ENCODE peak calls at places on chromosomes 6 and 20, in ten cellular contexts. B is tibial nerve, H is H54, C is vagina, O is stomach, M is sigmoid colon, G is breast epithelium, T is NB4, N is uterus, U is heart left ventricle. K is an unnamed sample.

GRCh38 chr6:11126876-11127275 is 15.4 kb upstream of the ERVFRD-1 start:
- DNase-seq in B (no peak), H (no peak), C (no peak), O (no peak), M (no peak), G (no peak), T (no peak), N (no peak), U (no peak), K (no peak)

GRCh38 chr6:8672882-8673281 is 237.5 kb upstream of the SLC35B3 start:
- DNase-seq in B (no peak), H (no peak), C (no peak), O (no peak), M (no peak), G (no peak), T (no peak), N (no peak), U (no peak), K (no peak)

GRCh38 chr6:39850897-39851296 is 58.7 kb downstream of the DAAM2 start:
- DNase-seq in B (no peak), H (no peak), C (no peak), O (no peak), M (peak), G (no peak), T (no peak), N (no peak), U (no peak), K (no peak)

GRCh38 chr6:22774129-22774528 is 204.8 kb downstream of the HDGFL1 start:
- DNase-seq in B (no peak), H (no peak), C (no peak), O (no peak), M (no peak), G (no peak), T (no peak), N (no peak), U (no peak), K (no peak)

GRCh38 chr6:163324928-163325784 is 89.4 kb upstream of the QKI start:
- DNase-seq in B (peak), H (peak), C (no peak), O (peak), M (peak), G (no peak), T (peak), N (no peak), U (no peak), K (peak)

GRCh38 chr20:33251496-33251895 is 15.7 kb downstream of the BPIFA1 start:
- DNase-seq in B (no peak), H (no peak), C (no peak), O (no peak), M (no peak), G (no peak), T (no peak), N (no peak), U (no peak), K (no peak)

GRCh38 chr6:112109267-112109666 is 21.9 kb downstream of the FAM229B start:
- DNase-seq in B (no peak), H (no peak), C (no peak), O (no peak), M (peak), G (no peak), T (no peak), N (no peak), U (no peak), K (no peak)

GRCh38 chr6:155782320-155782730 is 326.7 kb upstream of the NOX3 start:
- DNase-seq in B (no peak), H (peak), C (no peak), O (peak), M (no peak), G (peak), T (no peak), N (no peak), U (no peak), K (peak)

GRCh38 chr20:43955244-43956191 is 40.9 kb downstream of the TOX2 start:
- DNase-seq in B (peak), H (peak), C (no peak), O (no peak), M (no peak), G (no peak), T (peak), N (no peak), U (no peak), K (no peak)

GRCh38 chr6:53113742-53114141 is 34.9 kb downstream of the GCM1 start:
- DNase-seq in B (no peak), H (no peak), C (no peak), O (no peak), M (no peak), G (no peak), T (no peak), N (no peak), U (no peak), K (no peak)

GRCh38 chr6:17665132-17665531 is 41.6 kb downstream of the NUP153 start:
- DNase-seq in B (no peak), H (no peak), C (no peak), O (no peak), M (no peak), G (no peak), T (no peak), N (no peak), U (no peak), K (no peak)

GRCh38 chr20:2304180-2304579 is 8.4 kb downstream of the TGM3 start:
- DNase-seq in B (no peak), H (no peak), C (no peak), O (no peak), M (no peak), G (no peak), T (no peak), N (no peak), U (no peak), K (no peak)

GRCh38 chr20:62227591-62227976 is 7.5 kb upstream of the HRH3 start:
- DNase-seq in B (no peak), H (no peak), C (no peak), O (no peak), M (no peak), G (no peak), T (no peak), N (no peak), U (no peak), K (no peak)

GRCh38 chr6:134295953-134296553 is 21.9 kb downstream of the SGK1 start:
- DNase-seq in B (peak), H (peak), C (no peak), O (no peak), M (peak), G (no peak), T (peak), N (no peak), U (no peak), K (no peak)

GRCh38 chr6:163391983-163392382 is 22.5 kb upstream of the QKI start:
- DNase-seq in B (no peak), H (no peak), C (no peak), O (no peak), M (no peak), G (no peak), T (no peak), N (no peak), U (no peak), K (no peak)

GRCh38 chr20:62637110-62637509 is 5.2 kb upstream of the SLCO4A1 start:
- DNase-seq in B (no peak), H (no peak), C (no peak), O (no peak), M (no peak), G (no peak), T (no peak), N (no peak), U (no peak), K (no peak)

GRCh38 chr6:100838011-100838410 is 43.1 kb downstream of the ASCC3 start:
- DNase-seq in B (no peak), H (no peak), C (no peak), O (no peak), M (no peak), G (no peak), T (no peak), N (no peak), U (no peak), K (no peak)

GRCh38 chr20:38751360-38751976 is 3.2 kb downstream of the ACTR5 start:
- DNase-seq in B (peak), H (no peak), C (no peak), O (no peak), M (no peak), G (no peak), T (peak), N (no peak), U (no peak), K (no peak)

GRCh38 chr20:36582322-36582721 is 8.9 kb downstream of the TGIF2 start:
- DNase-seq in B (no peak), H (no peak), C (no peak), O (no peak), M (no peak), G (no peak), T (no peak), N (no peak), U (no peak), K (no peak)

GRCh38 chr6:26003102-26003694 is 40.6 kb downstream of the TRIM38 start:
- DNase-seq in B (peak), H (no peak), C (no peak), O (peak), M (no peak), G (no peak), T (peak), N (peak), U (peak), K (peak)

GRCh38 chr6:168179702-168180382 is 100.8 kb upstream of the FRMD1 start:
- DNase-seq in B (no peak), H (no peak), C (peak), O (no peak), M (peak), G (no peak), T (no peak), N (no peak), U (no peak), K (no peak)

GRCh38 chr20:46200582-46201570 is 82.8 kb downstream of the CD40 start:
- DNase-seq in B (no peak), H (no peak), C (no peak), O (no peak), M (no peak), G (no peak), T (no peak), N (no peak), U (no peak), K (no peak)

GRCh38 chr6:41470341-41471063 is 75.7 kb upstream of the FOXP4 start:
- DNase-seq in B (peak), H (no peak), C (no peak), O (peak), M (peak), G (peak), T (peak), N (peak), U (peak), K (no peak)

GRCh38 chr20:35135867-35136586 is 11.1 kb downstream of the EDEM2 start:
- DNase-seq in B (peak), H (peak), C (no peak), O (no peak), M (no peak), G (peak), T (peak), N (no peak), U (peak), K (no peak)

GRCh38 chr6:111909238-111909637 is 36.0 kb upstream of the FYN start:
- DNase-seq in B (no peak), H (no peak), C (no peak), O (no peak), M (no peak), G (no peak), T (no peak), N (no peak), U (no peak), K (no peak)

GRCh38 chr6:36908758-36909157 is 23.0 kb downstream of the C6orf89 start:
- DNase-seq in B (no peak), H (no peak), C (no peak), O (no peak), M (no peak), G (no peak), T (no peak), N (no peak), U (no peak), K (no peak)

GRCh38 chr6:11744753-11745152 is 33.9 kb downstream of the ADTRP start:
- DNase-seq in B (peak), H (no peak), C (no peak), O (peak), M (peak), G (peak), T (no peak), N (peak), U (peak), K (no peak)

GRCh38 chr6:6724319-6725119 is 136.0 kb downstream of the LY86 start:
- DNase-seq in B (peak), H (peak), C (no peak), O (peak), M (peak), G (peak), T (peak), N (peak), U (peak), K (peak)

GRCh38 chr20:59305898-59306640 is 5.7 kb downstream of the EDN3 start:
- DNase-seq in B (no peak), H (no peak), C (no peak), O (no peak), M (no peak), G (no peak), T (no peak), N (no peak), U (no peak), K (no peak)

GRCh38 chr6:133697666-133698065 is 191.2 kb upstream of the TCF21 start:
- DNase-seq in B (no peak), H (no peak), C (no peak), O (no peak), M (no peak), G (no peak), T (no peak), N (no peak), U (no peak), K (no peak)

GRCh38 chr6:169898788-169899480 is 147.5 kb downstream of the ERMARD start:
- DNase-seq in B (no peak), H (no peak), C (no peak), O (no peak), M (peak), G (no peak), T (no peak), N (no peak), U (no peak), K (no peak)

GRCh38 chr6:30062471-30063178 is 1.6 kb downstream of the POLR1H start:
- DNase-seq in B (no peak), H (no peak), C (no peak), O (no peak), M (no peak), G (peak), T (no peak), N (no peak), U (no peak), K (no peak)

GRCh38 chr6:91534614-91535013 is 947.7 kb upstream of the MAP3K7 start:
- DNase-seq in B (no peak), H (no peak), C (no peak), O (no peak), M (no peak), G (no peak), T (no peak), N (no peak), U (no peak), K (no peak)

GRCh38 chr6:10411915-10412164 is 3.0 kb downstream of the TFAP2A start:
- DNase-seq in B (no peak), H (no peak), C (no peak), O (no peak), M (no peak), G (no peak), T (no peak), N (peak), U (no peak), K (no peak)

GRCh38 chr20:3993109-3993508 is 22.2 kb downstream of the RNF24 start:
- DNase-seq in B (no peak), H (no peak), C (no peak), O (no peak), M (no peak), G (no peak), T (no peak), N (no peak), U (no peak), K (no peak)

GRCh38 chr6:43997342-43997677 is 129.9 kb downstream of the MRPL14 start:
- DNase-seq in B (no peak), H (no peak), C (no peak), O (no peak), M (peak), G (no peak), T (no peak), N (peak), U (no peak), K (no peak)

GRCh38 chr6:44001318-44001868 is 125.9 kb downstream of the MRPL14 start:
- DNase-seq in B (no peak), H (peak), C (no peak), O (no peak), M (no peak), G (no peak), T (peak), N (no peak), U (no peak), K (no peak)

GRCh38 chr6:44002071-44002590 is 125.1 kb downstream of the MRPL14 start:
- DNase-seq in B (no peak), H (peak), C (no peak), O (no peak), M (no peak), G (no peak), T (no peak), N (no peak), U (no peak), K (no peak)

GRCh38 chr6:44000164-44000842 is 126.9 kb downstream of the MRPL14 start:
- DNase-seq in B (no peak), H (no peak), C (no peak), O (no peak), M (no peak), G (no peak), T (peak), N (no peak), U (no peak), K (no peak)

DNA sequence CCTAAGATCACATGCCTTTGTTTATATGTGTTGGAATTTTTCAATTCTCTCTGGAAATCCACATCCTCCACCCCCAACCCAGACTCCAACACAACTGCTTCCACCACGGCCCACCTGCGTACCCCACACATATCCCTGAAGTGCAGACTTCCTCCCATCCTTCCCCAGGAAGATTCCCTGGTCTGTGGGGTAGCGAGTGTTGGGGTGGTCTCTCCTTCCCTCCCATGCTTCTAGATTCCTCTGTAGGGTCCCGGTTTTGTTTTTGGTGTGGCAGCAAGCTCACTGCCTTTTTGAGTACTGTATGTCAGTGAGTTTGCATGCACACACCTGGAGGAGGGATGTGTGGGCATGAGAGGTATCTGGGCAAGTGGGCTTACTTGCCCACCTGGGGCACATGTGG is 127.6 kb downstream of the MRPL14 start:
- DNase-seq in B (no peak), H (no peak), C (no peak), O (no peak), M (peak), G (no peak), T (no peak), N (no peak), U (no peak), K (no peak)
- TF ChIP-seq POLR2A in B (no peak), H (no peak), C (no peak), O (no peak), M (no peak), G (no peak), T (no peak), N (no peak), U (no peak), K (no peak)

GRCh38 chr6:75602164-75602896 is 650 bp downstream of the SENP6 start:
- DNase-seq in B (peak), H (peak), C (no peak), O (peak), M (peak), G (no peak), T (peak), N (no peak), U (peak), K (peak)
- TF ChIP-seq POLR2A in B (no peak), H (peak), C (no peak), O (no peak), M (no peak), G (no peak), T (no peak), N (no peak), U (no peak), K (no peak)

DNA sequence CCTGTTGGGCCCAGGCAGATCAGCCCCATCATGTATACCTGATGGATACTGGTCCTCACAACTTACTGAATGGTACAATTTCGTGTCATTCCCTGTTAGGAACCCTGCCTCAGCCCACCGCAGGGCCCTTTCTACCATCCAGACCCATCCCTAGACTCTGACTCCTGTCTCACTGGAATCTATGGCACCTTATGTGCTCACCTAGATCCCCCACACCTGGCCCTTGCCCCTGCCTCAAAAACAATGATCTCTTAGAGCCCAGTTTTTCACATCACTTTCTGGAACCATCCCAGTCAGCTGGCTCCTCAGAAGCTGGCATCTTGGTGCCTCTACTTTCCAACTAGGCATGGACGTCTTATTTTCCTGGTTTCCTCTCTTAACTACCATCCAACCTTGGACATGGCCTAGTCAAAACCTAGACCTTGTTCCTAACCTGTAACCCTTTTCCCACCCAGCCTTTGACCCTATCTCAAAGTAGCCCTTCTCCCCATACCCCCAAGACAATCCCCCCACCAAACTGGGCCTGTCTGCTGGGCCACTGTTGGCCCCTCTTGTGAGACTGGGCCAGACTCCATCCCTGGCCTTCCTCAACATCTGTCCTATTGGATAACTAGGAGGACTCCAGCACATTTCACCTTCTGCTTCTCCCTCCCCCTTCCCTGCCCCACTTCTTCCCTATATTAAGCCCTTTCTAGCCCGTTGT is 981 bp downstream of the HM13 start:
- DNase-seq in B (no peak), H (no peak), C (no peak), O (no peak), M (no peak), G (no peak), T (no peak), N (no peak), U (no peak), K (no peak)
- TF ChIP-seq POLR2A in B (no peak), H (no peak), C (no peak), O (no peak), M (no peak), G (no peak), T (no peak), N (no peak), U (no peak), K (no peak)

GRCh38 chr6:31271641-31272357 is at the start of gene HLA-C:
- DNase-seq in B (peak), H (peak), C (no peak), O (peak), M (peak), G (peak), T (peak), N (peak), U (peak), K (peak)
- TF ChIP-seq POLR2A in B (peak), H (peak), C (no peak), O (peak), M (peak), G (peak), T (no peak), N (peak), U (peak), K (peak)

DNA sequence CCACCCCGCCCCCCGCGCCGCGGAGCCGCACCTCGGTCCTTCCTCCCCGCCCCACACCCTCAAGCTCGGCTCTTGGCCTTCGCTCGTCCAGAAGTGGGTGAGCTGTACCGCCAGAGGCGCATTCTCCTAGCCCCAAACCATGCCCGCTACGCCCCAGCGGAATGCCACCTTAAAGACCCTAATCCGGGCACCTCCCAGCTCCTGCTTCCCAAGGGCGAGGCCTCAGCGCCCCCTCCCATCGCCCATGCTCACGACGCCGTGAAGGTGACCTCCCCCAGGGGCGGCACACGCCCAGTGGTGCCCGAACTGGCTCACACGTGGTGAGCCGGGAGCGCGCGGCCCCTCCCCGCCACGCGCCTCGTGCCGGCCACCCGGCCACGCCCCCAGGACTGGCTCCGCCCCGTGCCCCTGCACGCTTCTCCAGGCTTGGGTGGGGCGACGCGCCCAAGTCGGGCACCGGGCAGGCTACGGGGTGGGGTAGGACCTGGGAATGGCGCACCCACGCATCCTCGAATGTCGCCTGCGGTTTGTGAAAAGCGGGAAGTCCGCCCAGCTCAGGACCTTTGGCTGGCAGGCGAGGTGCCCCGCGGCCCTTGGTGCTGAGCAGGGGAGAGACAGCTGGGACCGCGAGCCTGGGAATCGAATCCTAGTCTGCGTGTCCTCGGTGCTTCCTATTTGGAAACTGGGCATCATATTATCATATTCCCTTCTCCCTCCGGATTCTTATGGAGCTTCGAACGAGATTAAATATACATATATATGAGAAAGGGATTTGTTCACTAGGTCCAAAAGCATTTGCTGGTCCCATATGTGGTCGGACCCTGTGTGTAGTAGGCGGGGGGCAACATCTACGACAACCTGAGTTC is 942 bp upstream of the SOX12 start:
- DNase-seq in B (peak), H (peak), C (no peak), O (peak), M (peak), G (peak), T (peak), N (peak), U (peak), K (peak)
- TF ChIP-seq POLR2A in B (peak), H (peak), C (no peak), O (no peak), M (peak), G (no peak), T (peak), N (peak), U (peak), K (peak)

GRCh38 chr20:39909447-39909846 is 779.6 kb downstream of the MAFB start:
- DNase-seq in B (peak), H (no peak), C (no peak), O (no peak), M (peak), G (no peak), T (peak), N (no peak), U (no peak), K (no peak)
- TF ChIP-seq POLR2A in B (no peak), H (no peak), C (no peak), O (no peak), M (no peak), G (no peak), T (no peak), N (no peak), U (no peak), K (no peak)